ENCODE peak calls at places on chromosome 5, in seven cellular contexts. M, U, B, R, V, C and F are unnamed samples.

GRCh38 chr5:24059716-24060115 is 552.3 kb downstream of the PRDM9 start:
- DNase-seq in M (no peak), V (no peak), U (no peak), B (no peak), R (no peak), C (no peak), F (no peak)

GRCh38 chr5:5078009-5078897 is 61.9 kb upstream of the ADAMTS16 start:
- DNase-seq in M (no peak), V (no peak), U (no peak), B (no peak), C (no peak), R (no peak), F (no peak)

GRCh38 chr5:166062092-166062491 is 2229.4 kb upstream of the WWC1 start:
- DNase-seq in B (no peak), R (no peak), M (no peak), C (no peak), V (no peak), U (no peak), F (no peak)

GRCh38 chr5:155729684-155730059 is 597.3 kb upstream of the SGCD start:
- DNase-seq in R (peak), U (no peak), B (no peak), C (peak), M (peak), V (no peak), F (no peak)

GRCh38 chr5:172766287-172767104 is 4.5 kb downstream of the DUSP1 start:
- DNase-seq in U (no peak), R (no peak), V (no peak), C (peak), M (peak), B (no peak), F (peak)

GRCh38 chr5:151770383-151771258 is 1.1 kb upstream of the G3BP1 start:
- DNase-seq in R (peak), U (no peak), B (peak), V (peak), C (peak), M (peak), F (peak)

GRCh38 chr5:116789522-116789921 is 214.9 kb upstream of the SEMA6A start:
- DNase-seq in U (no peak), C (no peak), R (no peak), B (no peak), M (no peak), V (no peak), F (no peak)

GRCh38 chr5:165232187-165232586 is 1726.8 kb downstream of the MAT2B start:
- DNase-seq in C (no peak), R (no peak), U (no peak), M (no peak), B (no peak), V (no peak), F (no peak)

GRCh38 chr5:34914671-34915138 is 599 bp downstream of the RAD1 start:
- DNase-seq in V (no peak), C (peak), M (peak), U (no peak), B (no peak), R (peak), F (no peak)

GRCh38 chr5:28726815-28727214 is 1688.4 kb upstream of the CDH9 start:
- DNase-seq in R (no peak), M (no peak), V (no peak), C (no peak), U (no peak), B (no peak), F (no peak)

GRCh38 chr5:168464214-168464613 is 22.1 kb upstream of the RARS1 start:
- DNase-seq in B (no peak), V (no peak), M (no peak), R (no peak), U (no peak), C (no peak), F (no peak)

GRCh38 chr5:93017854-93018253 is 563.2 kb downstream of the NR2F1-AS1 start:
- DNase-seq in R (no peak), M (no peak), B (no peak), V (no peak), C (no peak), U (no peak), F (no peak)

GRCh38 chr5:177468329-177469058 is 4.9 kb downstream of the DBN1 start:
- DNase-seq in V (no peak), C (no peak), U (no peak), B (no peak), R (no peak), M (no peak), F (no peak)

GRCh38 chr5:120436996-120437395 is 27.1 kb upstream of the PRR16 start:
- DNase-seq in C (no peak), V (no peak), U (no peak), B (no peak), R (no peak), M (no peak), F (no peak)

GRCh38 chr5:151005975-151006576 is 14.3 kb upstream of the GPX3 start:
- DNase-seq in V (no peak), U (no peak), C (peak), R (no peak), B (no peak), M (peak), F (peak)

GRCh38 chr5:136016945-136017530 is 11.8 kb upstream of the TGFBI start:
- DNase-seq in M (peak), C (no peak), R (no peak), V (peak), U (no peak), B (no peak), F (no peak)

GRCh38 chr5:147417133-147417813 is 92.6 kb downstream of the DPYSL3 start:
- DNase-seq in M (no peak), V (peak), U (no peak), B (no peak), R (no peak), C (peak), F (peak)

GRCh38 chr5:6900828-6901227 is 187.6 kb downstream of the TENT4A start:
- DNase-seq in C (no peak), V (peak), R (no peak), M (no peak), B (peak), U (no peak), F (no peak)

GRCh38 chr5:61402244-61402823 is 70.3 kb downstream of the ZSWIM6 start:
- DNase-seq in V (no peak), C (no peak), M (no peak), U (no peak), B (no peak), R (no peak), F (no peak)

GRCh38 chr5:161847896-161848510 is at the start of gene GABRA1:
- DNase-seq in V (no peak), M (peak), U (no peak), C (no peak), R (peak), B (no peak), F (no peak)

GRCh38 chr5:179797741-179798140 is 4.0 kb downstream of the LTC4S start:
- DNase-seq in C (no peak), V (no peak), B (no peak), U (no peak), R (no peak), M (no peak), F (no peak)

GRCh38 chr5:35442916-35443639 is 174.6 kb upstream of the SPEF2 start:
- DNase-seq in M (no peak), U (no peak), V (no peak), B (no peak), C (no peak), R (no peak), F (no peak)